ENCODE peak calls at places on chromosomes 12 and 14, in six cellular contexts. B is IMR-90, R is neuronal stem cell, I is H1, T is trophoblast cell, K is H9. U is an unnamed sample.

GRCh38 chr12:13095266-13095995 is 8.0 kb downstream of the GSG1 start:
- DNase-seq in R (no peak), K (no peak), T (no peak), I (no peak), B (no peak), U (no peak)

GRCh38 chr12:115872919-115873357 is 404.6 kb downstream of the MED13L start:
- DNase-seq in R (no peak), T (peak), B (no peak), K (peak), I (no peak), U (no peak)

GRCh38 chr12:68612675-68613074 is 2.0 kb downstream of the RAP1B start:
- DNase-seq in B (no peak), T (no peak), K (no peak), R (no peak), I (no peak), U (no peak)

GRCh38 chr14:55111122-55111705 is 17.8 kb upstream of the LGALS3 start:
- DNase-seq in T (no peak), I (no peak), B (no peak), R (no peak), K (no peak), U (no peak)

GRCh38 chr14:30020271-30020670 is 92.6 kb upstream of the PRKD1 start:
- DNase-seq in R (no peak), I (no peak), K (no peak), B (no peak), T (no peak), U (no peak)

GRCh38 chr14:25118671-25119070 is 68.7 kb upstream of the STXBP6 start:
- DNase-seq in I (no peak), R (no peak), K (no peak), B (no peak), T (no peak), U (no peak)

GRCh38 chr12:41486718-41487117 is 298.6 kb downstream of the PDZRN4 start:
- DNase-seq in B (peak), I (no peak), T (no peak), R (no peak), K (no peak), U (peak)

GRCh38 chr12:51318846-51319570 is 5.0 kb downstream of the BIN2 start:
- DNase-seq in T (peak), R (no peak), B (no peak), I (no peak), K (no peak), U (no peak)

GRCh38 chr12:93089805-93090569 is 160.9 kb upstream of the EEA1 start:
- DNase-seq in B (peak), R (no peak), T (peak), I (no peak), K (no peak), U (peak)

GRCh38 chr14:75182820-75183219 is 6.4 kb upstream of the TMED10 start:
- DNase-seq in B (peak), R (no peak), K (no peak), T (peak), I (no peak), U (peak)

GRCh38 chr12:89156862-89157262 is 195.4 kb downstream of the DUSP6 start:
- DNase-seq in K (no peak), B (peak), R (no peak), I (no peak), T (peak), U (no peak)

GRCh38 chr14:51511265-51511664 is 140.4 kb upstream of the FRMD6 start:
- DNase-seq in B (peak), I (no peak), K (no peak), R (no peak), T (no peak), U (no peak)

GRCh38 chr14:104120281-104120741 is 18.1 kb upstream of the KIF26A start:
- DNase-seq in K (no peak), T (peak), I (no peak), B (no peak), R (no peak), U (no peak)

GRCh38 chr12:121693155-121693554 is 19.4 kb upstream of the TMEM120B start:
- DNase-seq in T (no peak), B (no peak), I (no peak), K (no peak), R (no peak), U (no peak)

GRCh38 chr12:1594045-1594294 is 411 bp downstream of the FBXL14 start:
- DNase-seq in R (no peak), I (no peak), B (no peak), T (no peak), K (peak), U (peak)

GRCh38 chr12:88206636-88207035 is 64.5 kb downstream of the TMTC3 start:
- DNase-seq in B (peak), I (no peak), R (no peak), K (no peak), T (no peak), U (peak)

GRCh38 chr12:70724444-70724843 is 87.2 kb upstream of the PTPRB start:
- DNase-seq in B (peak), R (no peak), K (peak), T (peak), I (no peak), U (peak)

GRCh38 chr14:51846631-51847488 is 13.6 kb upstream of the GNG2 start:
- DNase-seq in B (peak), T (peak), K (peak), I (peak), R (peak), U (peak)

GRCh38 chr12:13024151-13024946 is 19.8 kb upstream of the FAM234B start:
- DNase-seq in I (peak), R (no peak), T (peak), B (peak), K (no peak), U (no peak)

GRCh38 chr12:71469235-71469873 is 29.8 kb downstream of the LGR5 start:
- DNase-seq in T (peak), R (peak), I (no peak), B (peak), K (peak), U (peak)

GRCh38 chr12:116559080-116559329 is 176 bp upstream of the MAP1LC3B2 start:
- DNase-seq in I (no peak), R (no peak), B (no peak), K (no peak), T (no peak), U (no peak)

GRCh38 chr14:56752428-56752827 is 57.9 kb downstream of the OTX2 start:
- DNase-seq in T (peak), R (no peak), K (no peak), I (no peak), B (no peak), U (no peak)

GRCh38 chr12:29428630-29429029 is 47.7 kb upstream of the ERGIC2 start:
- DNase-seq in I (no peak), B (peak), R (no peak), K (no peak), T (peak), U (peak)

GRCh38 chr14:92026548-92027190 is 13.2 kb downstream of the TRIP11 start:
- DNase-seq in T (no peak), R (no peak), I (no peak), K (no peak), B (no peak), U (no peak)

GRCh38 chr12:108833355-108833733 is 24.0 kb downstream of the SSH1 start:
- DNase-seq in I (no peak), R (no peak), B (peak), K (peak), T (peak), U (peak)

GRCh38 chr12:115223322-115223721 is 539.3 kb upstream of the TBX3 start:
- DNase-seq in T (no peak), R (no peak), K (no peak), I (no peak), B (peak), U (peak)

DNA sequence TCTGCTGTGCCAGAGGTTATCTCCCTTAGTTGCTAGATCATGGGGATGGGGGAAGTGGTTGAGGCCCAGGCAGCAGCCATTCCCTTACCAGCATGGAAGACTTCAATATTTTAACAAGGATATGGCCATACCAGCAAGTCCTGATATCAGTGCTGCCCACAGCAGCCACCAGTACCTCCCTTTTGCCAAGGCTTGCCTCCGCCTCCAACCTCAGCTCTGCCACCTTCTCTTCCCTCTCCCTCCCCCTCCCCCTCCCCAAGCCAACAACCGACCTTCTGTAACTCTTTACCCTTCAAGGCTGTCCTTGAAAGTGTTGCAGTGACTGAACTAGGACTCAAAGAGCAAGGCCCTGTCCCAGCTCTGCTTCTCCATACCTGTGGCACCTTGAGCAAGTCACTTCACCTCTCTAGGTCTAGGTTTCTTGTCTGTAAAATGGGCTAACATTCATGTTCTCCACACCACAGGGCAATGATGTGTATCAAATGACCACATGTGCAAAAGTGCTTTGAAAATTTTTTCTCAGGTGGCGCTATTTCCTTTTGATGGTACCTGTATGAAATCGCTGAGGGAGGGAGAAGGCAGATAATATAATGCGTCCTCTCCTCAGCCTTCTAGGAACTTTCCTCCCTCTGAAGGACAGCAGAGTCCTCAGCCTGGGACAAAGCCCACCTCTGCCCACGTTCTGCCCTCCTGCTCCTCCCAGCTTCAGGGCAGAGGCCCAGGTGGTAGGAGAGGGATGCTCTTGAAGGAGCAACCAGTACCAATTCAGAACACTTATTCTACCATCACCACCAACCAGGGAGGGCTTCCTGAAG is 14.7 kb downstream of the PLEKHG6 start:
- DNase-seq in R (no peak), K (no peak), B (no peak), T (no peak), I (no peak), U (no peak)
- H3K18ac ChIP-seq in R (no peak), K (no peak), B (no peak), T (no peak), I (peak), U (peak)

GRCh38 chr14:60648169-60648933 is 926 bp downstream of the SIX1 start:
- DNase-seq in K (peak), R (peak), T (no peak), B (peak), I (no peak), U (no peak)
- H3K14ac ChIP-seq in K (no peak), R (no peak), T (no peak), B (peak), I (no peak), U (no peak)

DNA sequence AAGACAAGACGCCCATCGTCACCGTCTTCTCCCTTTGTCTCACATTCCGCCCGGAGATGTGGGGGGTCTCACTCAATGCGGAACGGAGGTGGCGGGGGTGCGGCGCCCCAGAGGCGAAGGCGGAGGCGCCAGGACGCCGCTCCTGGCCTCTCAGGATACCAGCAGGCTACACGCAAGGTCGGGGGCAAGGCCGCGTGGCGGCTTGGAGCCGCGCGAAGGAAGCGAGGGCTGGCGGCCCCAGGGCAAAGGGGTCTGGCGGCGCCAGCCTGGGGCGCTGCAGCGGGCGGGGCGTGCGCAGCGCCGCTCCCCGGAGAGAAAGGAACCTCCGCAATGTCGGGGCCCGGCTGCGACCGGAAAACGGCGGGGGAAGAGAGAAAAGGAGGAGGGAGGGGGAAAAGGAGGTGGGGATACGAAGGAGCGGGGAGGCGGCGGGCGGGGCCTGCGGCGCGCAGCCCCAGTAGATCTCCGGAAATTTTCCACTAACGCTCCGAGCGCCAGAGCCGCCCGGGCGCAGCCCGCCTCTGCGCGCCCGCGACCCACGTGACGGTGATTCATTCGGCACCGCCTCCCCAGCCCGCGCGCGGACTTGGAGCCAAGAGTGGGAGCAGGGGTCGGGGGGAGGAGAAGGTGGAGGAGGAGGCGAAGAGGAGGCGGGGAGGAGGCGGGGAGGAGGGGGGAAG is 10.5 kb upstream of the SLC38A2 start:
- DNase-seq in B (peak), I (peak), K (peak), R (peak), T (peak), U (peak)
- H3K18ac ChIP-seq in B (peak), I (no peak), K (peak), R (peak), T (peak), U (peak)

DNA sequence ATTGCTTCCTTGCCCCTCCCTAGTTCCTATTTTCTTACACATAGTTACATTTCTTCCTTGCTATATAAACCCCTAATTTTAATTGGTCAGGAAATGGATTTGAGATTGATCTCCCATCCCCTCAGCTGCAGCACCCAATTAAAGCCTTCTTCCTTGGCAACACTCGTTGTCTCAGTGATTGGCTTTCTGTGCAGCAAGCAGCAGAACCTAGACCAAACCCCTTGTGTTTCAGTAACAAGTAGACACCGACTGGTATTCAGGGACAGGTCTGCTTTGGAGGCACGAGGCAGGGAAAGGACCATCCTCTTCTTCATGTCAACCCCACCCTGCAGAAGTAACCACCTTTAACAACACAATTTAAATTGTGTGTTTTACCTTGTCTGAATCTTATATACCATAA is 152.6 kb downstream of the RPAP3 start:
- DNase-seq in T (no peak), B (no peak), K (no peak), I (no peak), R (no peak), U (no peak)
- H3K14ac ChIP-seq in T (no peak), B (no peak), K (no peak), I (no peak), R (no peak), U (no peak)

GRCh38 chr12:50084775-50085614 is at the start of gene SMARCD1:
- DNase-seq in I (peak), R (peak), T (peak), B (peak), K (peak), U (peak)

GRCh38 chr12:50083301-50083700 is 1.8 kb upstream of the SMARCD1 start:
- DNase-seq in B (no peak), T (no peak), K (no peak), R (no peak), I (no peak), U (no peak)

GRCh38 chr12:50087159-50087558 is 2.0 kb downstream of the SMARCD1 start:
- DNase-seq in T (no peak), I (no peak), R (no peak), K (no peak), B (no peak), U (no peak)

GRCh38 chr12:50086148-50086547 is 1.0 kb downstream of the SMARCD1 start:
- DNase-seq in I (no peak), B (no peak), K (no peak), R (no peak), T (no peak), U (no peak)

GRCh38 chr12:50085615-50085928 is 430 bp downstream of the SMARCD1 start:
- DNase-seq in K (no peak), I (no peak), R (no peak), B (no peak), T (peak), U (peak)
- H3K18ac ChIP-seq in K (no peak), I (peak), R (no peak), B (no peak), T (no peak), U (no peak)

GRCh38 chr12:127052491-127053232 is 1214.3 kb upstream of the TMEM132C start:
- DNase-seq in R (no peak), I (no peak), T (no peak), B (peak), K (no peak), U (no peak)

GRCh38 chr12:127046467-127046866 is 1220.5 kb upstream of the TMEM132C start:
- DNase-seq in K (no peak), R (no peak), T (no peak), I (no peak), B (no peak), U (no peak)

GRCh38 chr12:127054531-127054930 is 1212.4 kb upstream of the TMEM132C start:
- DNase-seq in B (no peak), R (no peak), K (no peak), I (no peak), T (peak), U (no peak)

GRCh38 chr12:127051139-127051538 is 1215.8 kb upstream of the TMEM132C start:
- DNase-seq in T (no peak), K (no peak), I (no peak), R (no peak), B (no peak), U (no peak)
- H3K14ac ChIP-seq in T (no peak), K (no peak), I (no peak), R (no peak), B (no peak), U (no peak)

DNA sequence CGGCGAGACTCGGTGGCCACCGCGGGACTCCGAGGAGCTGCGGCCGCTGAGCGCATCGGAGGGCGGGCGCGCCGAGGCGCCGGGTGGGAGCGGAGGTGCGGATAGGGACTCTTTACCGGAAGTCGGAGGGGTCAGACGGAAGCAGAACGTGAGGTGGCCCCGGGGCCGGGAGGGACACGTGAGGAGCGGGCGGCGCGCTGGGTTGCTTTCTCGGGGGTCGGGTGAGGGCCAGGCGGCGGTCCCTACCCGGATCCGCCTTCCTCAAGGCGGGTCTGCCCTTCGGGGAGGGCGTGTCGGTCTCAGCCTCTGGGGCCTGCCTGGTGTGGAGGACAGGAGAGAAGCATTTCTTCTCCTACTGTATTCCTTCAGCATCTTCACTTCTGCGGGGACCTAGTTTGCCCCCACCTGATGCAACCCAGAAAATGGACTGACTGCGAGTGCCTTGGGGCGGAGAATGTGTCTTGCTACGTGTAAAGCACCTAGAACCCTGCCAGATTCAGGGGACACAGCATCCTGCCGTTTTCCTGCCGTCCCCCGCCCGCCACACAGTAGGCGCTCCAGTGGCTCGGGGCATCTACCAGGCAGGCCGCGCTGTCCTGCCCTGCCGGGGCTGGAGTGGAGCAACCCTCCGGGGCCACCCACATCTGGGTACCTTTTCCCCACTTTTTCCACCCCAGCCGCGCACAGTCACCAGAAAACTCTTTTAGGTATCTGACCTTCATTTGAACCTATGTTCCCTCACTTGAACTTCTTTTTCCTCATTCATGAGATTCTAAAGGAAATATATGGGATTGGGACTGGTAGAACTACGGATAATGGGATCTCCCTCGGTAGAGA is 562 bp upstream of the ATXN2 start:
- DNase-seq in T (peak), R (peak), K (peak), I (peak), B (peak), U (peak)
- H3K18ac ChIP-seq in T (peak), R (peak), K (peak), I (peak), B (peak), U (peak)

GRCh38 chr12:26554332-26554731 is 278.7 kb downstream of the ITPR2 start:
- DNase-seq in R (no peak), I (no peak), B (no peak), T (no peak), K (no peak), U (no peak)
- H3K14ac ChIP-seq in R (no peak), I (no peak), B (no peak), T (no peak), K (no peak), U (no peak)

GRCh38 chr12:24227550-24227949 is 278.1 kb upstream of the SOX5 start:
- DNase-seq in K (no peak), I (no peak), R (no peak), T (no peak), B (peak), U (peak)
- H3K18ac ChIP-seq in K (no peak), I (no peak), R (no peak), T (no peak), B (peak), U (no peak)

U was measured in mesenchymal stem cell.